ENCODE peak calls at places on chromosomes 7 and 10, in eight cellular contexts. One of them, this sample, is unnamed.

GRCh38 chr7:143049380-143049779 is 2.8 kb upstream of the OR6V1 start:
- DNase-seq in PC-3: no peak
- DNase-seq in activated CD8-positive, alpha-beta memory T cell treated with anti-CD3 and anti-CD28 coated beads, Interleukin-2, amount 50 U/mL, for 48 hours: no peak
- DNase-seq in activated CD4-positive, alpha-beta T cell treated with anti-CD3 and anti-CD28 coated beads for 36 hours: no peak
- DNase-seq in HuH-7.5: no peak
- DNase-seq in EL: no peak
- DNase-seq in cardiac septum: no peak
- DNase-seq in activated gamma-delta T cell treated with Interleukin-2 at 50 U/mL for 16 hours: no peak
- DNase-seq in this sample: no peak

GRCh38 chr7:28062197-28062988 is 118.2 kb downstream of the JAZF1 start:
- DNase-seq in PC-3: peak
- DNase-seq in cardiac septum: peak
- DNase-seq in HuH-7.5: peak
- DNase-seq in activated CD4-positive, alpha-beta T cell treated with anti-CD3 and anti-CD28 coated beads for 36 hours: peak
- DNase-seq in EL: peak
- DNase-seq in activated CD8-positive, alpha-beta memory T cell treated with anti-CD3 and anti-CD28 coated beads, Interleukin-2, amount 50 U/mL, for 48 hours: peak
- DNase-seq in activated gamma-delta T cell treated with Interleukin-2 at 50 U/mL for 16 hours: peak
- DNase-seq in this sample: peak

GRCh38 chr10:97053285-97053684 is 132.5 kb downstream of the SLIT1 start:
- DNase-seq in activated CD4-positive, alpha-beta T cell treated with anti-CD3 and anti-CD28 coated beads for 36 hours: no peak
- DNase-seq in activated CD8-positive, alpha-beta memory T cell treated with anti-CD3 and anti-CD28 coated beads, Interleukin-2, amount 50 U/mL, for 48 hours: no peak
- DNase-seq in HuH-7.5: no peak
- DNase-seq in EL: no peak
- DNase-seq in cardiac septum: no peak
- DNase-seq in PC-3: no peak
- DNase-seq in activated gamma-delta T cell treated with Interleukin-2 at 50 U/mL for 16 hours: no peak
- DNase-seq in this sample: no peak

GRCh38 chr10:97827778-97828291 is 21.8 kb upstream of the GOLGA7B start:
- DNase-seq in cardiac septum: no peak
- DNase-seq in activated CD8-positive, alpha-beta memory T cell treated with anti-CD3 and anti-CD28 coated beads, Interleukin-2, amount 50 U/mL, for 48 hours: no peak
- DNase-seq in EL: peak
- DNase-seq in HuH-7.5: no peak
- DNase-seq in activated CD4-positive, alpha-beta T cell treated with anti-CD3 and anti-CD28 coated beads for 36 hours: no peak
- DNase-seq in PC-3: peak
- DNase-seq in activated gamma-delta T cell treated with Interleukin-2 at 50 U/mL for 16 hours: no peak
- DNase-seq in this sample: no peak

GRCh38 chr7:113159746-113160339 is 41.5 kb upstream of the SMIM30 start:
- DNase-seq in HuH-7.5: peak
- DNase-seq in activated CD4-positive, alpha-beta T cell treated with anti-CD3 and anti-CD28 coated beads for 36 hours: peak
- DNase-seq in activated CD8-positive, alpha-beta memory T cell treated with anti-CD3 and anti-CD28 coated beads, Interleukin-2, amount 50 U/mL, for 48 hours: no peak
- DNase-seq in cardiac septum: no peak
- DNase-seq in activated gamma-delta T cell treated with Interleukin-2 at 50 U/mL for 16 hours: no peak
- DNase-seq in PC-3: peak
- DNase-seq in EL: peak
- DNase-seq in this sample: peak

GRCh38 chr10:60870803-60871202 is 73.2 kb downstream of the RHOBTB1 start:
- DNase-seq in EL: no peak
- DNase-seq in PC-3: no peak
- DNase-seq in activated gamma-delta T cell treated with Interleukin-2 at 50 U/mL for 16 hours: no peak
- DNase-seq in activated CD8-positive, alpha-beta memory T cell treated with anti-CD3 and anti-CD28 coated beads, Interleukin-2, amount 50 U/mL, for 48 hours: no peak
- DNase-seq in activated CD4-positive, alpha-beta T cell treated with anti-CD3 and anti-CD28 coated beads for 36 hours: no peak
- DNase-seq in cardiac septum: no peak
- DNase-seq in HuH-7.5: no peak
- DNase-seq in this sample: no peak

GRCh38 chr7:115662676-115663075 is 367.9 kb downstream of the TFEC start:
- DNase-seq in activated CD8-positive, alpha-beta memory T cell treated with anti-CD3 and anti-CD28 coated beads, Interleukin-2, amount 50 U/mL, for 48 hours: no peak
- DNase-seq in EL: peak
- DNase-seq in cardiac septum: no peak
- DNase-seq in PC-3: no peak
- DNase-seq in HuH-7.5: no peak
- DNase-seq in activated gamma-delta T cell treated with Interleukin-2 at 50 U/mL for 16 hours: no peak
- DNase-seq in activated CD4-positive, alpha-beta T cell treated with anti-CD3 and anti-CD28 coated beads for 36 hours: no peak
- DNase-seq in this sample: no peak

GRCh38 chr7:151925446-151926335 is 30.6 kb upstream of the GALNTL5 start:
- DNase-seq in EL: no peak
- DNase-seq in HuH-7.5: no peak
- DNase-seq in activated gamma-delta T cell treated with Interleukin-2 at 50 U/mL for 16 hours: no peak
- DNase-seq in activated CD8-positive, alpha-beta memory T cell treated with anti-CD3 and anti-CD28 coated beads, Interleukin-2, amount 50 U/mL, for 48 hours: no peak
- DNase-seq in cardiac septum: no peak
- DNase-seq in activated CD4-positive, alpha-beta T cell treated with anti-CD3 and anti-CD28 coated beads for 36 hours: peak
- DNase-seq in PC-3: peak
- DNase-seq in this sample: peak

GRCh38 chr10:76991571-76991970 is 646.0 kb downstream of the KCNMA1 start:
- DNase-seq in HuH-7.5: no peak
- DNase-seq in EL: no peak
- DNase-seq in activated CD8-positive, alpha-beta memory T cell treated with anti-CD3 and anti-CD28 coated beads, Interleukin-2, amount 50 U/mL, for 48 hours: no peak
- DNase-seq in activated gamma-delta T cell treated with Interleukin-2 at 50 U/mL for 16 hours: no peak
- DNase-seq in cardiac septum: no peak
- DNase-seq in activated CD4-positive, alpha-beta T cell treated with anti-CD3 and anti-CD28 coated beads for 36 hours: no peak
- DNase-seq in PC-3: no peak
- DNase-seq in this sample: no peak

GRCh38 chr7:43636093-43636492 is 53.2 kb downstream of the STK17A start:
- DNase-seq in activated CD8-positive, alpha-beta memory T cell treated with anti-CD3 and anti-CD28 coated beads, Interleukin-2, amount 50 U/mL, for 48 hours: no peak
- DNase-seq in activated gamma-delta T cell treated with Interleukin-2 at 50 U/mL for 16 hours: no peak
- DNase-seq in activated CD4-positive, alpha-beta T cell treated with anti-CD3 and anti-CD28 coated beads for 36 hours: no peak
- DNase-seq in cardiac septum: no peak
- DNase-seq in EL: peak
- DNase-seq in PC-3: peak
- DNase-seq in HuH-7.5: no peak
- DNase-seq in this sample: no peak

GRCh38 chr10:17038627-17039026 is 91.0 kb downstream of the CUBN start:
- DNase-seq in activated CD8-positive, alpha-beta memory T cell treated with anti-CD3 and anti-CD28 coated beads, Interleukin-2, amount 50 U/mL, for 48 hours: no peak
- DNase-seq in EL: no peak
- DNase-seq in PC-3: no peak
- DNase-seq in activated CD4-positive, alpha-beta T cell treated with anti-CD3 and anti-CD28 coated beads for 36 hours: no peak
- DNase-seq in activated gamma-delta T cell treated with Interleukin-2 at 50 U/mL for 16 hours: no peak
- DNase-seq in cardiac septum: no peak
- DNase-seq in HuH-7.5: no peak
- DNase-seq in this sample: no peak

GRCh38 chr10:13717936-13718772 is 131.4 kb downstream of the PRPF18 start:
- DNase-seq in PC-3: peak
- DNase-seq in activated CD8-positive, alpha-beta memory T cell treated with anti-CD3 and anti-CD28 coated beads, Interleukin-2, amount 50 U/mL, for 48 hours: peak
- DNase-seq in activated CD4-positive, alpha-beta T cell treated with anti-CD3 and anti-CD28 coated beads for 36 hours: peak
- DNase-seq in activated gamma-delta T cell treated with Interleukin-2 at 50 U/mL for 16 hours: peak
- DNase-seq in cardiac septum: peak
- DNase-seq in EL: peak
- DNase-seq in HuH-7.5: no peak
- DNase-seq in this sample: no peak

GRCh38 chr10:34305189-34305588 is 509.9 kb downstream of the PARD3 start:
- DNase-seq in EL: no peak
- DNase-seq in PC-3: peak
- DNase-seq in activated gamma-delta T cell treated with Interleukin-2 at 50 U/mL for 16 hours: no peak
- DNase-seq in activated CD8-positive, alpha-beta memory T cell treated with anti-CD3 and anti-CD28 coated beads, Interleukin-2, amount 50 U/mL, for 48 hours: no peak
- DNase-seq in activated CD4-positive, alpha-beta T cell treated with anti-CD3 and anti-CD28 coated beads for 36 hours: peak
- DNase-seq in HuH-7.5: peak
- DNase-seq in cardiac septum: no peak
- DNase-seq in this sample: peak

GRCh38 chr7:40200791-40201190 is 66.0 kb downstream of the SUGCT start:
- DNase-seq in activated gamma-delta T cell treated with Interleukin-2 at 50 U/mL for 16 hours: no peak
- DNase-seq in EL: peak
- DNase-seq in activated CD4-positive, alpha-beta T cell treated with anti-CD3 and anti-CD28 coated beads for 36 hours: no peak
- DNase-seq in PC-3: no peak
- DNase-seq in activated CD8-positive, alpha-beta memory T cell treated with anti-CD3 and anti-CD28 coated beads, Interleukin-2, amount 50 U/mL, for 48 hours: no peak
- DNase-seq in HuH-7.5: no peak
- DNase-seq in cardiac septum: no peak
- DNase-seq in this sample: no peak

GRCh38 chr7:47295606-47296005 is 286.3 kb downstream of the TNS3 start:
- DNase-seq in activated CD4-positive, alpha-beta T cell treated with anti-CD3 and anti-CD28 coated beads for 36 hours: no peak
- DNase-seq in activated CD8-positive, alpha-beta memory T cell treated with anti-CD3 and anti-CD28 coated beads, Interleukin-2, amount 50 U/mL, for 48 hours: no peak
- DNase-seq in PC-3: no peak
- DNase-seq in EL: no peak
- DNase-seq in activated gamma-delta T cell treated with Interleukin-2 at 50 U/mL for 16 hours: no peak
- DNase-seq in HuH-7.5: no peak
- DNase-seq in cardiac septum: no peak
- DNase-seq in this sample: no peak

GRCh38 chr10:115355162-115355760 is 262.1 kb downstream of the ATRNL1 start:
- DNase-seq in activated gamma-delta T cell treated with Interleukin-2 at 50 U/mL for 16 hours: no peak
- DNase-seq in EL: peak
- DNase-seq in cardiac septum: no peak
- DNase-seq in PC-3: peak
- DNase-seq in activated CD8-positive, alpha-beta memory T cell treated with anti-CD3 and anti-CD28 coated beads, Interleukin-2, amount 50 U/mL, for 48 hours: no peak
- DNase-seq in HuH-7.5: peak
- DNase-seq in activated CD4-positive, alpha-beta T cell treated with anti-CD3 and anti-CD28 coated beads for 36 hours: peak
- DNase-seq in this sample: peak

GRCh38 chr10:64394744-64395143 is 873.5 kb downstream of the REEP3 start:
- DNase-seq in HuH-7.5: no peak
- DNase-seq in activated gamma-delta T cell treated with Interleukin-2 at 50 U/mL for 16 hours: no peak
- DNase-seq in PC-3: peak
- DNase-seq in activated CD8-positive, alpha-beta memory T cell treated with anti-CD3 and anti-CD28 coated beads, Interleukin-2, amount 50 U/mL, for 48 hours: no peak
- DNase-seq in activated CD4-positive, alpha-beta T cell treated with anti-CD3 and anti-CD28 coated beads for 36 hours: no peak
- DNase-seq in cardiac septum: no peak
- DNase-seq in EL: peak
- DNase-seq in this sample: no peak

GRCh38 chr7:25884265-25884664 is 267.7 kb upstream of the NFE2L3 start:
- DNase-seq in activated gamma-delta T cell treated with Interleukin-2 at 50 U/mL for 16 hours: no peak
- DNase-seq in HuH-7.5: no peak
- DNase-seq in cardiac septum: no peak
- DNase-seq in activated CD8-positive, alpha-beta memory T cell treated with anti-CD3 and anti-CD28 coated beads, Interleukin-2, amount 50 U/mL, for 48 hours: no peak
- DNase-seq in activated CD4-positive, alpha-beta T cell treated with anti-CD3 and anti-CD28 coated beads for 36 hours: no peak
- DNase-seq in PC-3: no peak
- DNase-seq in EL: no peak
- DNase-seq in this sample: no peak

GRCh38 chr10:4353059-4353655 is 472.9 kb upstream of the AKR1E2 start:
- DNase-seq in cardiac septum: no peak
- DNase-seq in EL: peak
- DNase-seq in activated gamma-delta T cell treated with Interleukin-2 at 50 U/mL for 16 hours: no peak
- DNase-seq in activated CD8-positive, alpha-beta memory T cell treated with anti-CD3 and anti-CD28 coated beads, Interleukin-2, amount 50 U/mL, for 48 hours: no peak
- DNase-seq in activated CD4-positive, alpha-beta T cell treated with anti-CD3 and anti-CD28 coated beads for 36 hours: no peak
- DNase-seq in PC-3: no peak
- DNase-seq in HuH-7.5: no peak
- DNase-seq in this sample: no peak

GRCh38 chr10:6558759-6559429 is 21.2 kb downstream of the PRKCQ start:
- DNase-seq in HuH-7.5: no peak
- DNase-seq in activated CD8-positive, alpha-beta memory T cell treated with anti-CD3 and anti-CD28 coated beads, Interleukin-2, amount 50 U/mL, for 48 hours: no peak
- DNase-seq in PC-3: no peak
- DNase-seq in activated gamma-delta T cell treated with Interleukin-2 at 50 U/mL for 16 hours: no peak
- DNase-seq in EL: no peak
- DNase-seq in activated CD4-positive, alpha-beta T cell treated with anti-CD3 and anti-CD28 coated beads for 36 hours: peak
- DNase-seq in cardiac septum: no peak
- DNase-seq in this sample: no peak

GRCh38 chr10:102616071-102616770 is 28.1 kb upstream of the TRIM8 start:
- DNase-seq in EL: no peak
- DNase-seq in PC-3: no peak
- DNase-seq in activated CD8-positive, alpha-beta memory T cell treated with anti-CD3 and anti-CD28 coated beads, Interleukin-2, amount 50 U/mL, for 48 hours: no peak
- DNase-seq in activated gamma-delta T cell treated with Interleukin-2 at 50 U/mL for 16 hours: no peak
- DNase-seq in activated CD4-positive, alpha-beta T cell treated with anti-CD3 and anti-CD28 coated beads for 36 hours: no peak
- DNase-seq in HuH-7.5: no peak
- DNase-seq in cardiac septum: no peak
- DNase-seq in this sample: peak

GRCh38 chr10:128463991-128464755 is 337.9 kb upstream of the MKI67 start:
- DNase-seq in PC-3: no peak
- DNase-seq in EL: peak
- DNase-seq in activated CD8-positive, alpha-beta memory T cell treated with anti-CD3 and anti-CD28 coated beads, Interleukin-2, amount 50 U/mL, for 48 hours: peak
- DNase-seq in activated CD4-positive, alpha-beta T cell treated with anti-CD3 and anti-CD28 coated beads for 36 hours: no peak
- DNase-seq in activated gamma-delta T cell treated with Interleukin-2 at 50 U/mL for 16 hours: no peak
- DNase-seq in HuH-7.5: no peak
- DNase-seq in cardiac septum: peak
- DNase-seq in this sample: no peak

GRCh38 chr10:110326351-110327032 is 21.8 kb upstream of the SMNDC1 start:
- DNase-seq in PC-3: peak
- DNase-seq in activated CD8-positive, alpha-beta memory T cell treated with anti-CD3 and anti-CD28 coated beads, Interleukin-2, amount 50 U/mL, for 48 hours: no peak
- DNase-seq in HuH-7.5: no peak
- DNase-seq in activated gamma-delta T cell treated with Interleukin-2 at 50 U/mL for 16 hours: no peak
- DNase-seq in activated CD4-positive, alpha-beta T cell treated with anti-CD3 and anti-CD28 coated beads for 36 hours: no peak
- DNase-seq in cardiac septum: no peak
- DNase-seq in EL: peak
- DNase-seq in this sample: peak

GRCh38 chr7:46468753-46469356 is 547.8 kb upstream of the IGFBP3 start:
- DNase-seq in HuH-7.5: no peak
- DNase-seq in PC-3: no peak
- DNase-seq in cardiac septum: no peak
- DNase-seq in EL: no peak
- DNase-seq in activated CD4-positive, alpha-beta T cell treated with anti-CD3 and anti-CD28 coated beads for 36 hours: peak
- DNase-seq in activated gamma-delta T cell treated with Interleukin-2 at 50 U/mL for 16 hours: no peak
- DNase-seq in activated CD8-positive, alpha-beta memory T cell treated with anti-CD3 and anti-CD28 coated beads, Interleukin-2, amount 50 U/mL, for 48 hours: no peak
- DNase-seq in this sample: no peak

GRCh38 chr7:131555565-131556054 is 818 bp downstream of the PODXL start:
- DNase-seq in activated CD8-positive, alpha-beta memory T cell treated with anti-CD3 and anti-CD28 coated beads, Interleukin-2, amount 50 U/mL, for 48 hours: peak
- DNase-seq in activated CD4-positive, alpha-beta T cell treated with anti-CD3 and anti-CD28 coated beads for 36 hours: peak
- DNase-seq in cardiac septum: no peak
- DNase-seq in activated gamma-delta T cell treated with Interleukin-2 at 50 U/mL for 16 hours: no peak
- DNase-seq in HuH-7.5: no peak
- DNase-seq in PC-3: no peak
- DNase-seq in EL: no peak
- DNase-seq in this sample: peak

GRCh38 chr10:121679916-121680315 is 81.7 kb upstream of the FGFR2 start:
- DNase-seq in PC-3: no peak
- DNase-seq in activated CD8-positive, alpha-beta memory T cell treated with anti-CD3 and anti-CD28 coated beads, Interleukin-2, amount 50 U/mL, for 48 hours: no peak
- DNase-seq in activated gamma-delta T cell treated with Interleukin-2 at 50 U/mL for 16 hours: no peak
- DNase-seq in activated CD4-positive, alpha-beta T cell treated with anti-CD3 and anti-CD28 coated beads for 36 hours: no peak
- DNase-seq in EL: no peak
- DNase-seq in cardiac septum: no peak
- DNase-seq in HuH-7.5: no peak
- DNase-seq in this sample: no peak

GRCh38 chr7:157471259-157472125 is 134.7 kb downstream of the DNAJB6 start:
- DNase-seq in activated gamma-delta T cell treated with Interleukin-2 at 50 U/mL for 16 hours: peak
- DNase-seq in PC-3: no peak
- DNase-seq in EL: no peak
- DNase-seq in activated CD4-positive, alpha-beta T cell treated with anti-CD3 and anti-CD28 coated beads for 36 hours: peak
- DNase-seq in HuH-7.5: no peak
- DNase-seq in cardiac septum: no peak
- DNase-seq in activated CD8-positive, alpha-beta memory T cell treated with anti-CD3 and anti-CD28 coated beads, Interleukin-2, amount 50 U/mL, for 48 hours: no peak
- DNase-seq in this sample: no peak

GRCh38 chr7:155002411-155003214 is at the start of gene PAXIP1:
- DNase-seq in activated CD8-positive, alpha-beta memory T cell treated with anti-CD3 and anti-CD28 coated beads, Interleukin-2, amount 50 U/mL, for 48 hours: peak
- DNase-seq in HuH-7.5: peak
- DNase-seq in activated CD4-positive, alpha-beta T cell treated with anti-CD3 and anti-CD28 coated beads for 36 hours: peak
- DNase-seq in cardiac septum: no peak
- DNase-seq in PC-3: peak
- DNase-seq in EL: peak
- DNase-seq in activated gamma-delta T cell treated with Interleukin-2 at 50 U/mL for 16 hours: peak
- DNase-seq in this sample: peak

GRCh38 chr7:116164552-116164951 is 45.8 kb upstream of the TES start:
- DNase-seq in cardiac septum: no peak
- DNase-seq in HuH-7.5: no peak
- DNase-seq in activated gamma-delta T cell treated with Interleukin-2 at 50 U/mL for 16 hours: no peak
- DNase-seq in activated CD8-positive, alpha-beta memory T cell treated with anti-CD3 and anti-CD28 coated beads, Interleukin-2, amount 50 U/mL, for 48 hours: no peak
- DNase-seq in PC-3: no peak
- DNase-seq in activated CD4-positive, alpha-beta T cell treated with anti-CD3 and anti-CD28 coated beads for 36 hours: no peak
- DNase-seq in EL: peak
- DNase-seq in this sample: no peak

GRCh38 chr10:22278441-22278782 is 37.8 kb upstream of the COMMD3 start:
- DNase-seq in PC-3: no peak
- DNase-seq in EL: no peak
- DNase-seq in activated gamma-delta T cell treated with Interleukin-2 at 50 U/mL for 16 hours: no peak
- DNase-seq in activated CD8-positive, alpha-beta memory T cell treated with anti-CD3 and anti-CD28 coated beads, Interleukin-2, amount 50 U/mL, for 48 hours: no peak
- DNase-seq in activated CD4-positive, alpha-beta T cell treated with anti-CD3 and anti-CD28 coated beads for 36 hours: no peak
- DNase-seq in cardiac septum: no peak
- DNase-seq in HuH-7.5: no peak
- DNase-seq in this sample: no peak

GRCh38 chr10:51079766-51080165 is 5.5 kb downstream of the PRKG1 start:
- DNase-seq in activated gamma-delta T cell treated with Interleukin-2 at 50 U/mL for 16 hours: no peak
- DNase-seq in activated CD4-positive, alpha-beta T cell treated with anti-CD3 and anti-CD28 coated beads for 36 hours: no peak
- DNase-seq in activated CD8-positive, alpha-beta memory T cell treated with anti-CD3 and anti-CD28 coated beads, Interleukin-2, amount 50 U/mL, for 48 hours: no peak
- DNase-seq in cardiac septum: no peak
- DNase-seq in PC-3: no peak
- DNase-seq in HuH-7.5: no peak
- DNase-seq in EL: no peak
- DNase-seq in this sample: no peak

GRCh38 chr10:75870039-75870645 is 438.7 kb downstream of the LRMDA start:
- DNase-seq in HuH-7.5: no peak
- DNase-seq in EL: no peak
- DNase-seq in activated gamma-delta T cell treated with Interleukin-2 at 50 U/mL for 16 hours: no peak
- DNase-seq in activated CD8-positive, alpha-beta memory T cell treated with anti-CD3 and anti-CD28 coated beads, Interleukin-2, amount 50 U/mL, for 48 hours: no peak
- DNase-seq in activated CD4-positive, alpha-beta T cell treated with anti-CD3 and anti-CD28 coated beads for 36 hours: no peak
- DNase-seq in PC-3: no peak
- DNase-seq in cardiac septum: no peak
- DNase-seq in this sample: no peak

GRCh38 chr10:53123311-53123710 is 350.7 kb upstream of the MBL2 start:
- DNase-seq in HuH-7.5: no peak
- DNase-seq in PC-3: peak
- DNase-seq in activated CD4-positive, alpha-beta T cell treated with anti-CD3 and anti-CD28 coated beads for 36 hours: no peak
- DNase-seq in cardiac septum: no peak
- DNase-seq in EL: no peak
- DNase-seq in activated CD8-positive, alpha-beta memory T cell treated with anti-CD3 and anti-CD28 coated beads, Interleukin-2, amount 50 U/mL, for 48 hours: no peak
- DNase-seq in activated gamma-delta T cell treated with Interleukin-2 at 50 U/mL for 16 hours: no peak
- DNase-seq in this sample: no peak

GRCh38 chr10:79082631-79083581 is 14.1 kb downstream of the ZMIZ1 start:
- DNase-seq in PC-3: peak
- DNase-seq in activated CD4-positive, alpha-beta T cell treated with anti-CD3 and anti-CD28 coated beads for 36 hours: no peak
- DNase-seq in EL: peak
- DNase-seq in activated gamma-delta T cell treated with Interleukin-2 at 50 U/mL for 16 hours: no peak
- DNase-seq in activated CD8-positive, alpha-beta memory T cell treated with anti-CD3 and anti-CD28 coated beads, Interleukin-2, amount 50 U/mL, for 48 hours: no peak
- DNase-seq in HuH-7.5: no peak
- DNase-seq in cardiac septum: no peak
- DNase-seq in this sample: no peak

This sample was measured in GM20000.